ENCODE peak calls at places on chromosomes 12 and 14, in ten cellular contexts. U, I, M, B, C, F, J, P, O and V are unnamed samples.
A peak's percentile ranks its signal among the peaks of the same experiment; 100 is the strongest.

GRCh38 chr12:58301337-58302122 is 360.2 kb downstream of the ATP23 start:
- DNase-seq in U (no peak), I (no peak), M (no peak), B (no peak), C (no peak), F (no peak), J (no peak), P (no peak), O (no peak), V (no peak)

GRCh38 chr14:75003250-75004027 is 718 bp downstream of the EIF2B2 start:
- DNase-seq in U (no peak), I (no peak), M (peak; percentile 6), B (no peak), C (no peak), F (peak; percentile 18), J (peak; percentile 19), P (no peak), O (no peak), V (no peak)

GRCh38 chr12:11705010-11705409 is 55.5 kb downstream of the ETV6 start:
- DNase-seq in U (peak; percentile 97), I (no peak), M (no peak), B (peak; percentile 54), C (no peak), F (no peak), J (no peak), P (no peak), O (no peak), V (no peak)

GRCh38 chr14:37655418-37655817 is 60.0 kb downstream of the TTC6 start:
- DNase-seq in U (peak; percentile 44), I (no peak), M (no peak), B (peak; percentile 25), C (no peak), F (no peak), J (no peak), P (no peak), O (no peak), V (no peak)

GRCh38 chr14:91835197-91835919 is 32.0 kb downstream of the TC2N start:
- DNase-seq in U (no peak), I (no peak), M (no peak), B (no peak), C (no peak), F (peak; percentile 37), J (no peak), P (no peak), O (no peak), V (no peak)

GRCh38 chr12:7180685-7181084 is 8.8 kb upstream of the PEX5 start:
- DNase-seq in U (peak; percentile 13), I (no peak), M (no peak), B (no peak), C (no peak), F (no peak), J (no peak), P (no peak), O (no peak), V (no peak)

GRCh38 chr12:83997425-83997824 is 915.2 kb downstream of the SLC6A15 start:
- DNase-seq in U (no peak), I (no peak), M (no peak), B (no peak), C (no peak), F (no peak), J (no peak), P (no peak), O (no peak), V (no peak)

GRCh38 chr14:74531467-74531866 is 37.9 kb downstream of the ISCA2 start:
- DNase-seq in U (peak; percentile 22), I (no peak), M (no peak), B (peak; percentile 58), C (peak; percentile 33), F (peak; percentile 28), J (peak; percentile 70), P (no peak), O (no peak), V (no peak)

GRCh38 chr14:103316723-103317122 is 17.3 kb upstream of the EIF5 start:
- DNase-seq in U (no peak), I (no peak), M (no peak), B (no peak), C (no peak), F (no peak), J (no peak), P (no peak), O (no peak), V (no peak)

GRCh38 chr14:103314496-103315277 is 19.4 kb upstream of the EIF5 start:
- DNase-seq in U (no peak), I (no peak), M (no peak), B (no peak), C (no peak), F (no peak), J (no peak), P (no peak), O (peak; percentile 57), V (peak; percentile 79)

GRCh38 chr14:103315941-103316340 is 18.1 kb upstream of the EIF5 start:
- DNase-seq in U (no peak), I (no peak), M (no peak), B (no peak), C (no peak), F (no peak), J (no peak), P (no peak), O (no peak), V (no peak)

GRCh38 chr14:103313704-103314103 is 20.3 kb upstream of the EIF5 start:
- DNase-seq in U (no peak), I (no peak), M (no peak), B (no peak), C (no peak), F (no peak), J (no peak), P (no peak), O (no peak), V (peak; percentile 27)

GRCh38 chr14:103315368-103315911 is 18.6 kb upstream of the EIF5 start:
- DNase-seq in U (peak; percentile 74), I (no peak), M (no peak), B (no peak), C (no peak), F (no peak), J (no peak), P (no peak), O (peak; percentile 58), V (peak; percentile 88)
- TF ChIP-seq CTCF in U (no peak), I (no peak), M (no peak), B (no peak), C (no peak), F (no peak), J (no peak), P (no peak), O (no peak), V (peak; percentile 16)

GRCh38 chr14:52033131-52033642 is 35.7 kb downstream of the NID2 start:
- DNase-seq in U (peak; percentile 55), I (no peak), M (no peak), B (no peak), C (no peak), F (no peak), J (peak; percentile 46), P (no peak), O (no peak), V (no peak)
- H3K9me3 ChIP-seq in U (no peaks in the 10 kb centered on the region), I (no peaks in the 10 kb centered on the region), M (no peaks in the 10 kb centered on the region), B (no peaks in the 10 kb centered on the region), C (no peaks in the 10 kb centered on the region), F (no peaks in the 10 kb centered on the region), J (no peaks in the 10 kb centered on the region), P (no peaks in the 10 kb centered on the region), O (no peaks in the 10 kb centered on the region), V (no peaks in the 10 kb centered on the region)

GRCh38 chr14:50953497-50953896 is 9.2 kb upstream of the PYGL start:
- DNase-seq in U (no peak), I (no peak), M (no peak), B (no peak), C (no peak), F (no peak), J (no peak), P (no peak), O (no peak), V (no peak)

GRCh38 chr14:50954811-50955372 is 10.6 kb upstream of the PYGL start:
- DNase-seq in U (peak; percentile 79), I (no peak), M (peak; percentile 63), B (peak; percentile 79), C (no peak), F (no peak), J (peak; percentile 30), P (no peak), O (no peak), V (no peak)

GRCh38 chr14:50955373-50956043 is 11.2 kb upstream of the PYGL start:
- DNase-seq in U (peak; percentile 96), I (peak; percentile 83), M (peak; percentile 25), B (peak; percentile 98), C (peak; percentile 43), F (peak; percentile 77), J (peak; percentile 23), P (peak; percentile 67), O (no peak), V (peak; percentile 75)

GRCh38 chr14:50961606-50962259 is 17.4 kb upstream of the PYGL start:
- DNase-seq in U (peak; percentile 97), I (no peak), M (no peak), B (peak; percentile 78), C (no peak), F (no peak), J (no peak), P (no peak), O (no peak), V (no peak)

GRCh38 chr14:50957296-50957695 is 13.0 kb upstream of the PYGL start:
- DNase-seq in U (peak; percentile 48), I (no peak), M (no peak), B (peak; percentile 32), C (no peak), F (no peak), J (no peak), P (no peak), O (no peak), V (no peak)
- TF ChIP-seq CTCF in U (no peak), I (no peak), M (no peak), B (no peak), C (no peak), F (no peak), J (no peak), P (no peak), O (no peak), V (no peak)

GRCh38 chr12:93876360-93876759 is 199.2 kb downstream of the CRADD start:
- DNase-seq in U (no peak), I (no peak), M (no peak), B (no peak), C (no peak), F (no peak), J (no peak), P (no peak), O (no peak), V (no peak)

GRCh38 chr12:93875157-93875556 is 198.0 kb downstream of the CRADD start:
- DNase-seq in U (no peak), I (no peak), M (no peak), B (no peak), C (no peak), F (no peak), J (no peak), P (no peak), O (no peak), V (no peak)

GRCh38 chr12:93870020-93870795 is 193.0 kb downstream of the CRADD start:
- DNase-seq in U (no peak), I (no peak), M (no peak), B (no peak), C (no peak), F (no peak), J (no peak), P (no peak), O (no peak), V (no peak)

GRCh38 chr12:93877446-93877845 is 200.3 kb downstream of the CRADD start:
- DNase-seq in U (no peak), I (no peak), M (no peak), B (no peak), C (no peak), F (no peak), J (no peak), P (no peak), O (no peak), V (no peak)

DNA sequence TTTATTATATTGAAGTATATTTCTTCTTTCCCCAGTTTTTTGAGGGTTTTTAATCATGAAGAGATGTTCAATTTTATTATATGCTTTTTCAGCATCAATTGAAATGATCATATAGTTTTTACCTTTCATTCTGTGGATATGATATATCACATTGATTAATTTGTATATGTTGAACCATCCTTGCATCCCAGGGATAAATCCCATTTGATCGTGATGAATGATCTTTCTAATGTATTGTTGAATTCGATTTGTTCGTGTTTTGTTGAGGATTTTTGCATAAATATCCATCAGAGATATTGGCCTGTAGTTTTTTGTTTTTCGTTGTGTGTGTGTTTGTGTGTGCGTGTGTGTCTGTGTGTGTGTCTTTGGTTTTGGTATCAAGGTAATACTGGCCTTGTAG is 196.4 kb downstream of the CRADD start:
- DNase-seq in U (no peak), I (no peak), M (no peak), B (no peak), C (no peak), F (no peak), J (no peak), P (no peak), O (no peak), V (no peak)
- H3K9me3 ChIP-seq in U (peaks cover 8% of the 10 kb centered on the region), I (peaks cover 25% of the 10 kb centered on the region), M (no peaks in the 10 kb centered on the region), B (peaks cover 55% of the 10 kb centered on the region), C (peaks cover 83% of the 10 kb centered on the region), F (peaks cover 39% of the 10 kb centered on the region), J (peaks cover 9% of the 10 kb centered on the region), P (no peaks in the 10 kb centered on the region), O (peaks cover 3% of the 10 kb centered on the region), V (no peaks in the 10 kb centered on the region)